ENCODE peak calls at places on chromosomes 16 and 17, in nine cellular contexts. F is prostate gland; N is endodermal cell; J is stimulated activated CD4-positive, alpha-beta T cell treated with anti-CD3 and anti-CD28 coated beads, TNF-alpha, amount 100 ng/mL, for 4 hours; Q is MM.1S; U is cardiac fibroblast; T is HCT116; Z is GM23248; G is BJ. Y is an unnamed sample.

GRCh38 chr16:31284926-31285325 is 25.2 kb downstream of the ITGAM start:
- DNase-seq in F (no peak), N (no peak), J (no peak), Q (no peak), Z (no peak), T (no peak), G (no peak), U (no peak), Y (no peak)

GRCh38 chr17:63029520-63029919 is 63.5 kb downstream of the TANC2 start:
- DNase-seq in N (no peak), Q (no peak), J (no peak), G (no peak), T (no peak), F (no peak), U (peak; percentile 75), Z (peak; percentile 78), Y (peak; percentile 25)

GRCh38 chr17:66493283-66494019 is 191.0 kb downstream of the PRKCA start:
- DNase-seq in G (no peak), J (no peak), F (no peak), T (no peak), Z (peak; percentile 88), Q (no peak), N (no peak), U (peak; percentile 90), Y (peak; percentile 68)

GRCh38 chr17:2057714-2058520 is 3.0 kb downstream of the HIC1 start:
- DNase-seq in U (peak; percentile 70), G (no peak), N (peak; percentile 82), J (no peak), Q (no peak), Z (no peak), F (no peak), T (no peak), Y (no peak)

GRCh38 chr16:14199624-14200023 is 128.5 kb downstream of the MRTFB start:
- DNase-seq in Z (peak; percentile 23), T (no peak), Q (no peak), J (no peak), N (no peak), U (peak; percentile 49), G (no peak), F (no peak), Y (peak; percentile 58)

GRCh38 chr17:45813051-45813731 is 29.1 kb downstream of the CRHR1 start:
- DNase-seq in T (no peak), N (peak; percentile 96), Z (no peak), U (no peak), F (no peak), G (no peak), Q (no peak), J (no peak), Y (no peak)

GRCh38 chr17:81132770-81133723 is 32.3 kb upstream of the PVALEF start:
- DNase-seq in T (no peak), F (no peak), G (no peak), Q (no peak), N (no peak), Z (no peak), J (no peak), U (no peak), Y (no peak)

GRCh38 chr16:14338969-14339368 is 267.9 kb downstream of the MRTFB start:
- DNase-seq in T (no peak), N (no peak), J (no peak), F (no peak), Q (no peak), Z (no peak), G (no peak), U (no peak), Y (no peak)

GRCh38 chr17:51703364-51704341 is 443.3 kb downstream of the UTP18 start:
- DNase-seq in Q (no peak), Z (peak; percentile 40), F (peak; percentile 69), T (no peak), J (no peak), N (peak; percentile 13), G (no peak), U (peak; percentile 49), Y (no peak)

GRCh38 chr16:55510185-55510805 is 1.4 kb downstream of the LPCAT2 start:
- DNase-seq in U (no peak), T (no peak), Z (no peak), G (no peak), F (no peak), J (no peak), N (no peak), Q (no peak), Y (no peak)

GRCh38 chr17:40122466-40122943 is 734 bp downstream of the MSL1 start:
- DNase-seq in N (peak; percentile 89), U (peak; percentile 42), Z (peak; percentile 83), F (no peak), J (no peak), Q (peak; percentile 47), G (no peak), T (no peak), Y (peak; percentile 59)

GRCh38 chr17:39800540-39800939 is 62.8 kb downstream of the GRB7 start:
- DNase-seq in U (peak; percentile 28), Z (no peak), F (no peak), Q (peak; percentile 90), J (peak; percentile 30), T (no peak), G (no peak), N (no peak), Y (no peak)

GRCh38 chr17:57331423-57331822 is 75.1 kb downstream of the MSI2 start:
- DNase-seq in G (no peak), J (no peak), Z (no peak), N (no peak), Q (no peak), F (no peak), T (no peak), U (no peak), Y (no peak)

GRCh38 chr16:67571464-67571863 is 9.1 kb downstream of the CTCF start:
- DNase-seq in Q (no peak), U (no peak), T (no peak), F (no peak), J (no peak), N (no peak), G (no peak), Z (peak; percentile 37), Y (peak; percentile 25)

GRCh38 chr16:3038896-3039295 is 2.2 kb upstream of the BICDL2 start:
- DNase-seq in G (no peak), J (no peak), Q (no peak), N (no peak), F (no peak), T (no peak), U (no peak), Z (no peak), Y (no peak)

GRCh38 chr16:66003196-66003595 is 363.3 kb upstream of the CDH5 start:
- DNase-seq in U (no peak), J (no peak), Q (no peak), F (no peak), G (no peak), Z (peak; percentile 64), N (no peak), T (no peak), Y (peak; percentile 38)

GRCh38 chr17:72489273-72489641 is 368.4 kb downstream of the SOX9 start:
- DNase-seq in T (no peak), Z (no peak), F (no peak), Q (no peak), G (no peak), U (no peak), N (peak; percentile 41), J (no peak), Y (no peak)

GRCh38 chr17:62067165-62068145 is 2.4 kb upstream of the MED13 start:
- DNase-seq in N (peak; percentile 67), Z (no peak), J (no peak), Q (no peak), G (no peak), U (no peak), T (no peak), F (no peak), Y (no peak)

GRCh38 chr16:71727545-71728324 is 3.2 kb upstream of the PHLPP2 start:
- DNase-seq in G (no peak), U (no peak), Z (peak; percentile 9), T (no peak), Q (no peak), N (no peak), J (no peak), F (no peak), Y (no peak)

GRCh38 chr17:40541060-40541872 is 24.0 kb downstream of the CCR7 start:
- DNase-seq in J (no peak), N (no peak), G (no peak), T (no peak), Z (no peak), U (no peak), Q (no peak), F (no peak), Y (no peak)

GRCh38 chr17:36183001-36183810 is 6.8 kb upstream of the TBC1D3B start:
- DNase-seq in Q (peak; percentile 87), N (peak; percentile 99), G (no peak), J (no peak), U (peak; percentile 24), T (peak; percentile 39), Z (peak; percentile 97), F (peak; percentile 64), Y (peak; percentile 98)

GRCh38 chr17:41907633-41908539 is 10.9 kb downstream of the ACLY start:
- DNase-seq in Z (peak; percentile 44), N (no peak), J (no peak), T (no peak), U (peak; percentile 45), F (no peak), G (no peak), Q (no peak), Y (no peak)

GRCh38 chr17:45578516-45579455 is 88.3 kb upstream of the PLEKHM1 start:
- DNase-seq in U (no peak), N (peak; percentile 46), J (no peak), F (no peak), Q (no peak), Z (no peak), G (no peak), T (no peak), Y (peak; percentile 8)

GRCh38 chr16:66905633-66906539 is 12.8 kb downstream of the CDH16 start:
- DNase-seq in T (no peak), U (no peak), F (no peak), J (no peak), Q (peak; percentile 88), N (peak; percentile 75), Z (no peak), G (no peak), Y (no peak)

GRCh38 chr17:67442787-67443624 is 65.9 kb downstream of the PITPNC1 start:
- DNase-seq in U (no peak), G (no peak), N (no peak), Z (no peak), J (no peak), Q (no peak), F (no peak), T (no peak), Y (no peak)

GRCh38 chr17:2688351-2689342 is 22.9 kb downstream of the CLUH start:
- DNase-seq in Z (no peak), T (no peak), Q (no peak), N (peak; percentile 70), J (no peak), U (no peak), G (no peak), F (no peak), Y (peak; percentile 11)

GRCh38 chr16:26756633-26757032 is 310.1 kb upstream of the C16orf82 start:
- DNase-seq in Z (no peak), U (no peak), T (no peak), J (no peak), Q (no peak), G (no peak), N (no peak), F (no peak), Y (no peak)

GRCh38 chr17:17681187-17681743 is at the start of gene RAI1:
- DNase-seq in Q (peak; percentile 82), U (peak; percentile 84), G (no peak), N (peak; percentile 91), J (peak; percentile 58), F (peak; percentile 78), T (no peak), Z (peak; percentile 94), Y (peak; percentile 93)

GRCh38 chr17:36907407-36907806 is 29.9 kb upstream of the LHX1 start:
- DNase-seq in Q (no peak), U (no peak), J (no peak), T (no peak), F (no peak), Z (no peak), N (peak; percentile 54), G (no peak), Y (no peak)

GRCh38 chr16:84929421-84930297 is 81.7 kb downstream of the ZDHHC7 start:
- DNase-seq in N (no peak), J (no peak), U (no peak), F (no peak), T (no peak), G (no peak), Q (no peak), Z (peak; percentile 70), Y (no peak)

GRCh38 chr17:41972571-41973411 is 6.2 kb downstream of the CNP start:
- DNase-seq in F (peak; percentile 78), U (peak; percentile 76), G (no peak), T (no peak), J (no peak), N (no peak), Q (no peak), Z (no peak), Y (no peak)